ENCODE peak calls at places on chromosomes 12 and 14, in six cellular contexts. L is stimulated activated CD8-positive, alpha-beta memory T cell treated with anti-CD3 and anti-CD28 coated beads, Interleukin-12 subunit alpha, Interleukin-12 subunit beta, amount 100 ng/mL, for 4 hours; C is choroid plexus epithelial cell; W is Ammon's horn; N is EL; M is activated T-cell treated with anti-CD3 and anti-CD28 coated beads, Interleukin-2, amount 50 U/mL, for 72 hours. Y is an unnamed sample.
A peak's percentile ranks its signal among the peaks of the same experiment; 100 is the strongest.

GRCh38 chr14:89915114-89915878 is 39.2 kb downstream of the EFCAB11 start:
- DNase-seq in L (no peak), M (peak; percentile 60), W (peak; percentile 80), N (peak; percentile 69), C (peak; percentile 89), Y (peak; percentile 10)

GRCh38 chr12:114316076-114316475 is 89.9 kb downstream of the TBX5 start:
- DNase-seq in W (no peak), L (no peak), M (no peak), C (no peak), N (peak; percentile 80), Y (no peak)

GRCh38 chr12:57490126-57490525 is 2.3 kb downstream of the MARS1 start:
- DNase-seq in M (no peak), L (no peak), C (no peak), W (no peak), N (no peak), Y (no peak)

GRCh38 chr12:124120718-124121117 is 147.7 kb downstream of the ZNF664 start:
- DNase-seq in C (no peak), M (no peak), W (no peak), N (no peak), L (no peak), Y (no peak)

GRCh38 chr14:61111145-61112130 is 130.4 kb downstream of the SLC38A6 start:
- DNase-seq in L (no peak), N (no peak), W (no peak), M (no peak), C (peak; percentile 67), Y (no peak)

GRCh38 chr12:68178184-68178583 is 18.6 kb upstream of the IFNG start:
- DNase-seq in C (peak; percentile 7), W (no peak), L (no peak), N (no peak), M (no peak), Y (no peak)

GRCh38 chr12:104859144-104859543 is 98.9 kb downstream of the SLC41A2 start:
- DNase-seq in W (no peak), M (no peak), C (no peak), L (no peak), N (peak; percentile 59), Y (no peak)

GRCh38 chr14:34029921-34030334 is 79.1 kb upstream of the EGLN3 start:
- DNase-seq in N (no peak), L (no peak), C (peak; percentile 7), W (no peak), M (no peak), Y (no peak)

GRCh38 chr12:57183939-57184725 is 32.5 kb upstream of the NXPH4 start:
- DNase-seq in L (no peak), W (no peak), N (no peak), C (no peak), M (no peak), Y (no peak)

GRCh38 chr12:76033116-76034001 is 1.8 kb upstream of the PHLDA1 start:
- DNase-seq in M (no peak), L (no peak), N (peak; percentile 45), C (peak; percentile 69), W (no peak), Y (no peak)

GRCh38 chr12:31117203-31118011 is 43.7 kb downstream of the DDX11 start:
- DNase-seq in L (peak; percentile 56), M (peak; percentile 76), N (peak; percentile 24), W (no peak), C (peak; percentile 35), Y (peak; percentile 68)

GRCh38 chr14:68141531-68142088 is 322.0 kb downstream of the RAD51B start:
- DNase-seq in L (no peak), M (no peak), N (peak; percentile 48), W (no peak), C (peak; percentile 42), Y (no peak)

GRCh38 chr12:2244013-2244861 is 191.4 kb downstream of the CACNA1C start:
- DNase-seq in W (peak; percentile 54), M (no peak), L (no peak), N (peak; percentile 95), C (peak; percentile 98), Y (no peak)

GRCh38 chr14:74882103-74882920 is 596 bp downstream of the DLST start:
- DNase-seq in W (no peak), C (peak; percentile 75), N (peak; percentile 48), L (no peak), M (peak; percentile 60), Y (no peak)

GRCh38 chr14:103312006-103312635 is 21.9 kb upstream of the EIF5 start:
- DNase-seq in W (no peak), M (no peak), C (no peak), N (no peak), L (no peak), Y (no peak)

GRCh38 chr12:131621701-131622421 is 89.0 kb upstream of the SFSWAP start:
- DNase-seq in C (peak; percentile 3), N (no peak), M (no peak), W (peak; percentile 90), L (no peak), Y (no peak)

GRCh38 chr12:94151577-94151976 is 3.2 kb downstream of the PLXNC1 start:
- DNase-seq in L (no peak), M (no peak), C (no peak), W (no peak), N (no peak), Y (no peak)

GRCh38 chr12:5912437-5913334 is 32.4 kb downstream of the ANO2 start:
- DNase-seq in W (no peak), C (no peak), N (peak; percentile 13), M (no peak), L (no peak), Y (no peak)

GRCh38 chr12:77720258-77720657 is 110.4 kb upstream of the NAV3 start:
- DNase-seq in M (no peak), W (no peak), L (no peak), C (peak; percentile 28), N (peak; percentile 4), Y (no peak)

GRCh38 chr14:30564868-30565248 is 5.9 kb downstream of the G2E3 start:
- DNase-seq in M (no peak), W (no peak), C (no peak), L (no peak), N (no peak), Y (no peak)

GRCh38 chr14:70073924-70074566 is 114.7 kb downstream of the SLC8A3 start:
- DNase-seq in L (no peak), C (peak; percentile 89), N (peak; percentile 64), W (peak; percentile 85), M (peak; percentile 70), Y (peak; percentile 45)

GRCh38 chr12:15599266-15600037 is 189.7 kb downstream of the EPS8 start:
- DNase-seq in M (no peak), N (peak; percentile 46), L (no peak), W (peak; percentile 29), C (peak; percentile 97), Y (no peak)

GRCh38 chr12:123050331-123050809 is 69.9 kb downstream of the ARL6IP4 start:
- DNase-seq in M (no peak), N (peak; percentile 47), L (no peak), W (no peak), C (peak; percentile 44), Y (no peak)

GRCh38 chr14:64659366-64659765 is 44.9 kb upstream of the PLEKHG3 start:
- DNase-seq in N (peak; percentile 70), L (no peak), C (no peak), M (no peak), W (no peak), Y (no peak)

GRCh38 chr12:13099066-13099909 is 4.2 kb downstream of the GSG1 start:
- DNase-seq in C (no peak), L (no peak), M (no peak), N (no peak), W (no peak), Y (no peak)

GRCh38 chr14:68306934-68307758 is 485.7 kb downstream of the ZFP36L1 start:
- DNase-seq in W (no peak), L (no peak), N (no peak), C (no peak), M (no peak), Y (no peak)

GRCh38 chr14:105335735-105336476 is 21.4 kb downstream of the PACS2 start:
- DNase-seq in C (no peak), W (peak; percentile 72), L (no peak), N (no peak), M (no peak), Y (no peak)

GRCh38 chr12:32789446-32789845 is 33.7 kb upstream of the YARS2 start:
- DNase-seq in W (no peak), M (no peak), C (no peak), N (no peak), L (no peak), Y (no peak)

GRCh38 chr14:93430319-93430801 is 379 bp upstream of the UNC79 start:
- DNase-seq in W (peak; percentile 79), N (no peak), M (no peak), L (no peak), C (peak; percentile 4), Y (no peak)

GRCh38 chr12:25769076-25769945 is 189.2 kb upstream of the RASSF8 start:
- DNase-seq in M (no peak), C (peak; percentile 90), N (peak; percentile 76), W (no peak), L (no peak), Y (no peak)

GRCh38 chr14:95064734-95065133 is 92.6 kb downstream of the DICER1 start:
- DNase-seq in L (no peak), M (no peak), C (no peak), N (no peak), W (no peak), Y (no peak)

Y was measured in GM12891.